ENCODE peak calls at places on chromosomes 4 and X, in six cellular contexts. One of them, this sample, is unnamed.

GRCh38 chr4:184444215-184444952 is 30.0 kb downstream of the IRF2 start:
- DNase-seq in H7: no peak
- DNase-seq in uterus: no peak
- DNase-seq in RWPE2: no peak
- DNase-seq in fibroblast of pulmonary artery: peak
- DNase-seq in tibial artery: no peak
- DNase-seq in this sample: no peak

GRCh38 chr4:154158756-154159155 is 332.8 kb downstream of the DCHS2 start:
- DNase-seq in uterus: no peak
- DNase-seq in H7: no peak
- DNase-seq in tibial artery: no peak
- DNase-seq in fibroblast of pulmonary artery: no peak
- DNase-seq in RWPE2: no peak
- DNase-seq in this sample: no peak

GRCh38 chrX:34893741-34894140 is 48.9 kb upstream of the FAM47B start:
- DNase-seq in uterus: no peak
- DNase-seq in tibial artery: no peak
- DNase-seq in RWPE2: no peak
- DNase-seq in H7: no peak
- DNase-seq in fibroblast of pulmonary artery: peak
- DNase-seq in this sample: no peak

GRCh38 chrX:66635360-66635759 is 3.5 kb downstream of the EDA2R start:
- DNase-seq in tibial artery: no peak
- DNase-seq in RWPE2: no peak
- DNase-seq in fibroblast of pulmonary artery: peak
- DNase-seq in uterus: no peak
- DNase-seq in H7: no peak
- DNase-seq in this sample: no peak

GRCh38 chr4:85860066-85860465 is 385.1 kb downstream of the ARHGAP24 start:
- DNase-seq in fibroblast of pulmonary artery: peak
- DNase-seq in RWPE2: no peak
- DNase-seq in tibial artery: no peak
- DNase-seq in H7: no peak
- DNase-seq in uterus: no peak
- DNase-seq in this sample: no peak

GRCh38 chrX:65667503-65668355 is at the start of gene MSN:
- DNase-seq in H7: peak
- DNase-seq in RWPE2: no peak
- DNase-seq in tibial artery: peak
- DNase-seq in uterus: peak
- DNase-seq in fibroblast of pulmonary artery: peak
- DNase-seq in this sample: peak

GRCh38 chr4:184283659-184284335 is 66.1 kb upstream of the ENPP6 start:
- DNase-seq in fibroblast of pulmonary artery: no peak
- DNase-seq in uterus: no peak
- DNase-seq in tibial artery: no peak
- DNase-seq in H7: peak
- DNase-seq in RWPE2: no peak
- DNase-seq in this sample: no peak

GRCh38 chr4:145957307-145957706 is 18.7 kb upstream of the ZNF827 start:
- DNase-seq in RWPE2: no peak
- DNase-seq in H7: no peak
- DNase-seq in fibroblast of pulmonary artery: no peak
- DNase-seq in tibial artery: no peak
- DNase-seq in uterus: no peak
- DNase-seq in this sample: no peak

GRCh38 chr4:92236907-92237306 is 66.9 kb upstream of the GRID2 start:
- DNase-seq in H7: no peak
- DNase-seq in uterus: no peak
- DNase-seq in RWPE2: no peak
- DNase-seq in tibial artery: no peak
- DNase-seq in fibroblast of pulmonary artery: peak
- DNase-seq in this sample: no peak

GRCh38 chr4:21012851-21013331 is 312.6 kb downstream of the PACRGL start:
- DNase-seq in fibroblast of pulmonary artery: peak
- DNase-seq in uterus: no peak
- DNase-seq in H7: no peak
- DNase-seq in tibial artery: no peak
- DNase-seq in RWPE2: no peak
- DNase-seq in this sample: no peak

GRCh38 chrX:7943600-7944245 is 16.5 kb upstream of the PNPLA4 start:
- DNase-seq in tibial artery: no peak
- DNase-seq in fibroblast of pulmonary artery: no peak
- DNase-seq in uterus: no peak
- DNase-seq in RWPE2: no peak
- DNase-seq in H7: no peak
- DNase-seq in this sample: no peak

GRCh38 chrX:111652719-111653118 is 28.3 kb upstream of the ALG13 start:
- DNase-seq in RWPE2: no peak
- DNase-seq in tibial artery: no peak
- DNase-seq in H7: peak
- DNase-seq in uterus: no peak
- DNase-seq in fibroblast of pulmonary artery: peak
- DNase-seq in this sample: no peak

GRCh38 chr4:143195581-143195980 is 10.9 kb downstream of the USP38 start:
- DNase-seq in fibroblast of pulmonary artery: no peak
- DNase-seq in tibial artery: no peak
- DNase-seq in H7: no peak
- DNase-seq in RWPE2: no peak
- DNase-seq in uterus: no peak
- DNase-seq in this sample: no peak

GRCh38 chr4:67565284-67565683 is 6.8 kb downstream of the STAP1 start:
- DNase-seq in tibial artery: no peak
- DNase-seq in H7: no peak
- DNase-seq in fibroblast of pulmonary artery: peak
- DNase-seq in uterus: no peak
- DNase-seq in RWPE2: no peak
- DNase-seq in this sample: no peak

GRCh38 chr4:167774646-167775045 is 317.7 kb upstream of the ANXA10 start:
- DNase-seq in H7: no peak
- DNase-seq in tibial artery: no peak
- DNase-seq in RWPE2: no peak
- DNase-seq in fibroblast of pulmonary artery: no peak
- DNase-seq in uterus: no peak
- DNase-seq in this sample: no peak

GRCh38 chrX:130682990-130683389 is 220.0 kb downstream of the ENOX2 start:
- DNase-seq in tibial artery: no peak
- DNase-seq in fibroblast of pulmonary artery: peak
- DNase-seq in uterus: no peak
- DNase-seq in H7: no peak
- DNase-seq in RWPE2: no peak
- DNase-seq in this sample: no peak

GRCh38 chr4:186058253-186058979 is 10.5 kb upstream of the TLR3 start:
- DNase-seq in H7: no peak
- DNase-seq in tibial artery: no peak
- DNase-seq in RWPE2: no peak
- DNase-seq in fibroblast of pulmonary artery: no peak
- DNase-seq in uterus: no peak
- DNase-seq in this sample: no peak

GRCh38 chr4:102625232-102625930 is 124.2 kb downstream of the NFKB1 start:
- DNase-seq in uterus: peak
- DNase-seq in H7: peak
- DNase-seq in RWPE2: no peak
- DNase-seq in tibial artery: no peak
- DNase-seq in fibroblast of pulmonary artery: peak
- DNase-seq in this sample: no peak

GRCh38 chr4:111943796-111944203 is 201.5 kb upstream of the FAM241A start:
- DNase-seq in uterus: peak
- DNase-seq in tibial artery: no peak
- DNase-seq in fibroblast of pulmonary artery: peak
- DNase-seq in H7: peak
- DNase-seq in RWPE2: no peak
- DNase-seq in this sample: peak

GRCh38 chr4:8238515-8239053 is 31.0 kb upstream of the HTRA3 start:
- DNase-seq in H7: peak
- DNase-seq in RWPE2: no peak
- DNase-seq in tibial artery: no peak
- DNase-seq in fibroblast of pulmonary artery: no peak
- DNase-seq in uterus: no peak
- DNase-seq in this sample: no peak

GRCh38 chr4:163666335-163666888 is 171.9 kb downstream of the TMA16 start:
- DNase-seq in fibroblast of pulmonary artery: no peak
- DNase-seq in H7: no peak
- DNase-seq in RWPE2: no peak
- DNase-seq in tibial artery: no peak
- DNase-seq in uterus: no peak
- DNase-seq in this sample: no peak

GRCh38 chr4:181289203-181289602 is 954.0 kb upstream of the TENM3 start:
- DNase-seq in tibial artery: no peak
- DNase-seq in fibroblast of pulmonary artery: no peak
- DNase-seq in uterus: no peak
- DNase-seq in H7: no peak
- DNase-seq in RWPE2: no peak
- DNase-seq in this sample: no peak

GRCh38 chrX:146854281-146854680 is 39.7 kb upstream of the CXorf51A start:
- DNase-seq in fibroblast of pulmonary artery: no peak
- DNase-seq in RWPE2: no peak
- DNase-seq in tibial artery: no peak
- DNase-seq in uterus: no peak
- DNase-seq in H7: no peak
- DNase-seq in this sample: no peak

GRCh38 chr4:8410641-8411271 is 29.8 kb downstream of the ACOX3 start:
- DNase-seq in H7: peak
- DNase-seq in tibial artery: peak
- DNase-seq in fibroblast of pulmonary artery: peak
- DNase-seq in uterus: peak
- DNase-seq in RWPE2: no peak
- DNase-seq in this sample: no peak

GRCh38 chr4:2804973-2805501 is 12.2 kb downstream of the SH3BP2 start:
- DNase-seq in RWPE2: peak
- DNase-seq in uterus: no peak
- DNase-seq in fibroblast of pulmonary artery: no peak
- DNase-seq in tibial artery: peak
- DNase-seq in H7: no peak
- DNase-seq in this sample: no peak

GRCh38 chr4:2804449-2804972 is 11.6 kb downstream of the SH3BP2 start:
- DNase-seq in fibroblast of pulmonary artery: no peak
- DNase-seq in uterus: no peak
- DNase-seq in tibial artery: no peak
- DNase-seq in H7: no peak
- DNase-seq in RWPE2: peak
- DNase-seq in this sample: no peak

GRCh38 chr4:2806392-2807355 is 13.8 kb downstream of the SH3BP2 start:
- DNase-seq in tibial artery: no peak
- DNase-seq in uterus: peak
- DNase-seq in H7: no peak
- DNase-seq in fibroblast of pulmonary artery: peak
- DNase-seq in RWPE2: no peak
- DNase-seq in this sample: peak

GRCh38 chr4:2807571-2807970 is 14.7 kb downstream of the SH3BP2 start:
- DNase-seq in uterus: no peak
- DNase-seq in H7: no peak
- DNase-seq in RWPE2: no peak
- DNase-seq in tibial artery: no peak
- DNase-seq in fibroblast of pulmonary artery: no peak
- DNase-seq in this sample: peak

GRCh38 chr4:2805712-2806391 is 13.0 kb downstream of the SH3BP2 start:
- DNase-seq in H7: no peak
- DNase-seq in tibial artery: no peak
- DNase-seq in fibroblast of pulmonary artery: peak
- DNase-seq in RWPE2: no peak
- DNase-seq in uterus: no peak
- DNase-seq in this sample: peak
- H3K4me3 ChIP-seq in H7: no peak
- H3K4me3 ChIP-seq in tibial artery: no peak
- H3K4me3 ChIP-seq in fibroblast of pulmonary artery: no peak
- H3K4me3 ChIP-seq in RWPE2: no peak
- H3K4me3 ChIP-seq in uterus: no peak
- H3K4me3 ChIP-seq in this sample: no peak

DNA sequence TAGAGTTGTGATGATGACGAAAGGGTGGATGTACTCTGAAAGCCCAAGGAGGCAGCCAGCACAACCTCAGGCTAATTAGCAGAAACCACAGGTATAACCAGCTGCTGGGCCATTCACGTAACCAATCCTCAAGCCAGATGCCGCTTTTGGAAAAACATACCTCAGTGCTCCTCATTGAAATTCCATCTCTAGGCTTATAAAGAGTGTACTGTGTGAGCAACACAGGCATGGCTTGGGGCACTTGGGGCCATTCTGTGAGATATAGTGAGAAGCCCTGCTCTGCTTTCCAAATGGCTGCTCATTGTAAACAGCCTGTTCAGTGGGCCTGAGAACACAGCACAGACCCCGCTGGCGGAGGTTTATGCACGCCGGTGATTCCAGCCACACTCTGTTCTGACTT is 182.1 kb upstream of the HHIP start:
- DNase-seq in fibroblast of pulmonary artery: no peak
- DNase-seq in RWPE2: no peak
- DNase-seq in tibial artery: no peak
- DNase-seq in uterus: no peak
- DNase-seq in H7: no peak
- DNase-seq in this sample: peak
- H3K4me3 ChIP-seq in fibroblast of pulmonary artery: no peak
- H3K4me3 ChIP-seq in RWPE2: no peak
- H3K4me3 ChIP-seq in tibial artery: no peak
- H3K4me3 ChIP-seq in uterus: no peak
- H3K4me3 ChIP-seq in H7: no peak
- H3K4me3 ChIP-seq in this sample: no peak

DNA sequence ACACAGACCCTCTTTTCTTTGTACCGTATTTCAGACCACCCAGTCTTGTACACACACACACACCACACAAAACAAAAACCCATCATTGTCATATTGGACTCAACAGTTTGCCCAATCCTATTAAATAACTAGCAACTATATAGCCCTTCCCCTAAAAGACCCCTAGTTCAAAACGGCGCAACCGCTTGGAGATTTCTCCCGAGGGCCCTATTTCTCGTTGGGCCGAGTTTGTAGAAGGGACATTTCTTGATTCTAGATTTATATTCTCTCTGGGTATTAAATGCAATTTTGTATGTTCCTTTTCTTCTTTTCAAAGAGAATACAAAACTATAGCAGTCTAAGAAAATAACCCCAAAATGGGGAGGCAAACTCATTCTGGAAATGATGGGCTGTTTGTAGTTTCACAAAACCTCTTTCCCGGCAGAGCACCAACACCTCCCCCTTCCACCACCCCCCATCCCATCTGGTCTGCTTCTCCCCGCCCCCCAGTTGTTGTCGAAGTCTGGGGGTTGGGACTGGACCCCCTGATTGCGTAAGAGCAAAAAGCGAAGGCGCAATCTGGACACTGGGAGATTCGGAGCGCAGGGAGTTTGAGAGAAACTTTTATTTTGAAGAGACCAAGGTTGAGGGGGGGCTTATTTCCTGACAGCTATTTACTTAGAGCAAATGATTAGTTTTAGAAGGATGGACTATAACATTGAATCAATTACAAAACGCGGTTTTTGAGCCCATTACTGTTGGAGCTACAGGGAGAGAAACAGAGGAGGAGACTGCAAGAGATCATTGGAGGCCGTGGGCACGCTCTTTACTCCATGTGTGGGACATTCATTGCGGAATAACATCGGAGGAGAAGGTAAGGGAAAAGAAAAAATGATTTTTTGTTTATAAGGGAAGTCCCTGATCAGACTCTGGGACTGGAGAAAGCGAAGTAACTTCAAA is at the start of gene PDGFRA:
- DNase-seq in RWPE2: no peak
- DNase-seq in tibial artery: peak
- DNase-seq in H7: peak
- DNase-seq in uterus: peak
- DNase-seq in fibroblast of pulmonary artery: peak
- DNase-seq in this sample: no peak
- H3K4me3 ChIP-seq in RWPE2: peak
- H3K4me3 ChIP-seq in tibial artery: peak
- H3K4me3 ChIP-seq in H7: peak
- H3K4me3 ChIP-seq in uterus: peak
- H3K4me3 ChIP-seq in fibroblast of pulmonary artery: peak
- H3K4me3 ChIP-seq in this sample: no peak

GRCh38 chrX:41090568-41091238 is 5.5 kb downstream of the USP9X start:
- DNase-seq in fibroblast of pulmonary artery: no peak
- DNase-seq in tibial artery: no peak
- DNase-seq in H7: no peak
- DNase-seq in RWPE2: no peak
- DNase-seq in uterus: no peak
- DNase-seq in this sample: no peak
- H3K4me3 ChIP-seq in fibroblast of pulmonary artery: peak
- H3K4me3 ChIP-seq in tibial artery: peak
- H3K4me3 ChIP-seq in H7: peak
- H3K4me3 ChIP-seq in RWPE2: no peak
- H3K4me3 ChIP-seq in uterus: no peak
- H3K4me3 ChIP-seq in this sample: no peak